ENCODE peak calls at places on chromosomes 6 and 20, in five cellular contexts. M is brain microvascular endothelial cell; U is upper lobe of right lung; T is activated T-helper 2 cell treated with anti-CD3 and anti-CD28 coated beads, Interferon-gamma antibody, Interleukin-2, Interleukin-4, amounts not matched to agents 10 μg/mL and 5 μg/mL and 100 μg/mL, durations not matched to agents 14 hours and 24 hours and 36 hours; A is anterior cingulate cortex. R is an unnamed sample.

GRCh38 chr6:116779569-116780164 is 14.1 kb upstream of the FAM162B start:
- DNase-seq in M (no peak), U (no peak), T (no peak), A (no peak), R (no peak)

GRCh38 chr6:54621285-54621684 is 225.3 kb upstream of the FAM83B start:
- DNase-seq in M (no peak), U (no peak), T (no peak), A (no peak), R (no peak)

GRCh38 chr6:37680668-37681067 is 17.0 kb downstream of the MDGA1 start:
- DNase-seq in M (no peak), U (no peak), T (no peak), A (peak), R (no peak)

GRCh38 chr6:148873154-148873553 is 126.3 kb downstream of the UST start:
- DNase-seq in M (no peak), U (no peak), T (no peak), A (no peak), R (no peak)

GRCh38 chr20:23530937-23531567 is 37.2 kb downstream of the CST9L start:
- DNase-seq in M (no peak), U (no peak), T (no peak), A (no peak), R (no peak)

GRCh38 chr6:111995409-111995808 is 58.5 kb upstream of the CCN6 start:
- DNase-seq in M (no peak), U (no peak), T (no peak), A (no peak), R (no peak)

GRCh38 chr6:135014353-135014832 is 40.2 kb downstream of the HBS1L start:
- DNase-seq in M (no peak), U (no peak), T (no peak), A (no peak), R (no peak)

GRCh38 chr20:43372051-43372450 is 85.6 kb upstream of the SRSF6 start:
- DNase-seq in M (no peak), U (no peak), T (no peak), A (no peak), R (no peak)

GRCh38 chr20:25054133-25054820 is 3.7 kb downstream of the ACSS1 start:
- DNase-seq in M (no peak), U (peak), T (no peak), A (no peak), R (peak)

GRCh38 chr6:11702039-11702795 is 76.4 kb downstream of the ADTRP start:
- DNase-seq in M (peak), U (no peak), T (no peak), A (peak), R (no peak)

GRCh38 chr6:149037026-149037734 is 280.3 kb upstream of the TAB2 start:
- DNase-seq in M (peak), U (no peak), T (no peak), A (no peak), R (no peak)

GRCh38 chr6:44762496-44762895 is 375.0 kb downstream of the CDC5L start:
- DNase-seq in M (no peak), U (no peak), T (no peak), A (no peak), R (no peak)

GRCh38 chr20:49381558-49382493 is 100.6 kb downstream of the KCNB1 start:
- DNase-seq in M (peak), U (peak), T (no peak), A (peak), R (no peak)

GRCh38 chr6:148524509-148524908 is 181.9 kb downstream of the SASH1 start:
- DNase-seq in M (peak), U (no peak), T (no peak), A (peak), R (no peak)

GRCh38 chr6:37696841-37697735 is 595 bp downstream of the MDGA1 start:
- DNase-seq in M (no peak), U (peak), T (peak), A (no peak), R (peak)

GRCh38 chr20:50537546-50538201 is 27.5 kb downstream of the PTPN1 start:
- DNase-seq in M (no peak), U (no peak), T (no peak), A (no peak), R (no peak)

GRCh38 chr20:58746551-58747399 is 54.2 kb downstream of the NPEPL1 start:
- DNase-seq in M (no peak), U (no peak), T (no peak), A (no peak), R (no peak)

GRCh38 chr6:41442800-41443501 is 103.2 kb upstream of the FOXP4 start:
- DNase-seq in M (no peak), U (no peak), T (no peak), A (no peak), R (no peak)

GRCh38 chr6:111759836-111760785 is 113.1 kb downstream of the FYN start:
- DNase-seq in M (peak), U (no peak), T (no peak), A (peak), R (peak)

GRCh38 chr6:167153523-167153959 is 4.2 kb downstream of the GPR31 start:
- DNase-seq in M (peak), U (no peak), T (no peak), A (peak), R (no peak)

GRCh38 chr6:75563032-75563431 is 38.6 kb upstream of the SENP6 start:
- DNase-seq in M (peak), U (no peak), T (no peak), A (no peak), R (peak)

GRCh38 chr20:45919536-45919933 is 7.6 kb upstream of the PLTP start:
- DNase-seq in M (peak), U (no peak), T (no peak), A (no peak), R (no peak)

GRCh38 chr6:37674161-37674560 is 23.5 kb downstream of the MDGA1 start:
- DNase-seq in M (no peak), U (no peak), T (no peak), A (peak), R (no peak)

GRCh38 chr20:30816182-30816645 is 441.2 kb upstream of the DEFB115 start:
- DNase-seq in M (no peak), U (no peak), T (no peak), A (no peak), R (no peak)

GRCh38 chr6:32166411-32167061 is 2.1 kb downstream of the EGFL8 start:
- DNase-seq in M (no peak), U (no peak), T (no peak), A (no peak), R (no peak)

GRCh38 chr6:170344631-170345576 is 38.3 kb downstream of the FAM120B start:
- DNase-seq in M (peak), U (no peak), T (no peak), A (no peak), R (no peak)

GRCh38 chr6:4371207-4371921 is 236.0 kb upstream of the ECI2 start:
- DNase-seq in M (peak), U (no peak), T (no peak), A (no peak), R (no peak)

GRCh38 chr6:71250050-71250689 is 38.4 kb upstream of the OGFRL1 start:
- DNase-seq in M (peak), U (no peak), T (no peak), A (peak), R (no peak)

R was measured in CD8-positive, alpha-beta memory T cell.